ENCODE peak calls at places on chromosomes 16 and 17, in seven cellular contexts. V is NCI-H2171 treated with DMSO at 0.1 percent for 48 hours; Z is NCI-H1436; O is activated CD4-positive, alpha-beta T cell treated with anti-CD3 and anti-CD28 coated beads, Interleukin-2, amount 50 U/mL, for 1 hour; B is stimulated activated CD8-positive, alpha-beta memory T cell treated with anti-CD3 and anti-CD28 coated beads, Interleukin-2, amount 100 ng/mL, for 48 hours; W is iris pigment epithelial cell; G is MV-4-11. N is an unnamed sample.

GRCh38 chr17:15469260-15469659 is 1.8 kb upstream of the CDRT4 start:
- DNase-seq in V (no peak), Z (no peak), O (no peak), B (no peak), W (peak), G (no peak), N (peak)

GRCh38 chr17:17072546-17072945 is 30.3 kb downstream of the MPRIP start:
- DNase-seq in V (no peak), Z (no peak), O (no peak), B (no peak), W (no peak), G (no peak), N (no peak)

GRCh38 chr17:73644145-73645049 is at the start of gene SDK2:
- DNase-seq in V (no peak), Z (peak), O (no peak), B (no peak), W (peak), G (no peak), N (peak)

GRCh38 chr17:48551206-48551597 is 6.3 kb upstream of the HOXB2 start:
- DNase-seq in V (no peak), Z (no peak), O (no peak), B (no peak), W (no peak), G (no peak), N (peak)

GRCh38 chr16:9258423-9259051 is 167.1 kb downstream of the HAPSTR1 start:
- DNase-seq in V (peak), Z (no peak), O (no peak), B (peak), W (peak), G (peak), N (peak)

GRCh38 chr16:2455081-2455845 is 4.6 kb upstream of the TEDC2 start:
- DNase-seq in V (peak), Z (no peak), O (no peak), B (no peak), W (no peak), G (no peak), N (no peak)

GRCh38 chr16:31063843-31064611 is 10.0 kb downstream of the ZNF668 start:
- DNase-seq in V (no peak), Z (no peak), O (no peak), B (no peak), W (no peak), G (no peak), N (no peak)

GRCh38 chr17:28663723-28664122 is 1.7 kb downstream of the SUPT6H start:
- DNase-seq in V (no peak), Z (no peak), O (no peak), B (no peak), W (no peak), G (no peak), N (no peak)